ENCODE peak calls at places on chromosomes 2 and 18, in six cellular contexts. One of them, this sample, is unnamed.

GRCh38 chr2:240720686-240721595 is 29.3 kb downstream of the AQP12A start:
- DNase-seq in right lobe of liver: no peak
- DNase-seq in IMR-90: no peak
- DNase-seq in K562: no peak
- DNase-seq in spleen: no peak
- DNase-seq in breast epithelium: no peak
- DNase-seq in this sample: no peak

GRCh38 chr18:41873730-41874129 is 81.3 kb upstream of the PIK3C3 start:
- DNase-seq in spleen: no peak
- DNase-seq in IMR-90: no peak
- DNase-seq in right lobe of liver: no peak
- DNase-seq in K562: no peak
- DNase-seq in breast epithelium: no peak
- DNase-seq in this sample: no peak

GRCh38 chr2:170291474-170291873 is 113.5 kb downstream of the MYO3B start:
- DNase-seq in breast epithelium: no peak
- DNase-seq in IMR-90: no peak
- DNase-seq in right lobe of liver: no peak
- DNase-seq in spleen: no peak
- DNase-seq in K562: no peak
- DNase-seq in this sample: no peak

GRCh38 chr18:54690198-54690597 is 99.2 kb downstream of the DYNAP start:
- DNase-seq in right lobe of liver: no peak
- DNase-seq in K562: no peak
- DNase-seq in breast epithelium: no peak
- DNase-seq in IMR-90: peak; percentile 73
- DNase-seq in spleen: no peak
- DNase-seq in this sample: no peak

GRCh38 chr2:7237476-7237875 is 320.3 kb downstream of the RNF144A start:
- DNase-seq in IMR-90: no peak
- DNase-seq in breast epithelium: no peak
- DNase-seq in K562: no peak
- DNase-seq in right lobe of liver: no peak
- DNase-seq in spleen: no peak
- DNase-seq in this sample: no peak

GRCh38 chr2:130749078-130749477 is 6.3 kb upstream of the AMER3 start:
- DNase-seq in IMR-90: no peak
- DNase-seq in K562: no peak
- DNase-seq in breast epithelium: no peak
- DNase-seq in right lobe of liver: no peak
- DNase-seq in spleen: peak; percentile 54
- DNase-seq in this sample: no peak

GRCh38 chr2:238910751-238911351 is 63.0 kb downstream of the TWIST2 start:
- DNase-seq in IMR-90: no peak
- DNase-seq in right lobe of liver: no peak
- DNase-seq in K562: no peak
- DNase-seq in breast epithelium: no peak
- DNase-seq in spleen: no peak
- DNase-seq in this sample: peak; percentile 54

GRCh38 chr2:70442301-70443077 is 111.1 kb downstream of the TGFA start:
- DNase-seq in IMR-90: no peak
- DNase-seq in K562: no peak
- DNase-seq in right lobe of liver: no peak
- DNase-seq in spleen: no peak
- DNase-seq in breast epithelium: no peak
- DNase-seq in this sample: no peak

GRCh38 chr2:60567092-60567491 is 13.6 kb upstream of the BCL11A start:
- DNase-seq in breast epithelium: no peak
- DNase-seq in spleen: no peak
- DNase-seq in right lobe of liver: no peak
- DNase-seq in K562: no peak
- DNase-seq in IMR-90: no peak
- DNase-seq in this sample: no peak

GRCh38 chr18:48663931-48664847 is 125.4 kb downstream of the CTIF start:
- DNase-seq in breast epithelium: peak; percentile 73
- DNase-seq in spleen: peak; percentile 90
- DNase-seq in IMR-90: peak; percentile 36
- DNase-seq in right lobe of liver: peak; percentile 81
- DNase-seq in K562: peak; percentile 72
- DNase-seq in this sample: no peak

GRCh38 chr2:95050385-95051300 is 25.1 kb downstream of the MAL start:
- DNase-seq in IMR-90: no peak
- DNase-seq in spleen: peak; percentile 42
- DNase-seq in breast epithelium: no peak
- DNase-seq in K562: no peak
- DNase-seq in right lobe of liver: no peak
- DNase-seq in this sample: no peak

GRCh38 chr2:3319745-3320566 is 57.7 kb downstream of the EIPR1 start:
- DNase-seq in breast epithelium: no peak
- DNase-seq in spleen: peak; percentile 71
- DNase-seq in K562: no peak
- DNase-seq in IMR-90: no peak
- DNase-seq in right lobe of liver: no peak
- DNase-seq in this sample: no peak

GRCh38 chr18:23069481-23069880 is 65.8 kb upstream of the CABLES1 start:
- DNase-seq in spleen: no peak
- DNase-seq in right lobe of liver: no peak
- DNase-seq in IMR-90: no peak
- DNase-seq in K562: no peak
- DNase-seq in breast epithelium: no peak
- DNase-seq in this sample: no peak

GRCh38 chr18:22088029-22088428 is 81.4 kb upstream of the GATA6 start:
- DNase-seq in K562: no peak
- DNase-seq in spleen: no peak
- DNase-seq in breast epithelium: no peak
- DNase-seq in IMR-90: no peak
- DNase-seq in right lobe of liver: peak; percentile 84
- DNase-seq in this sample: no peak

GRCh38 chr2:55113976-55114564 is 63.8 kb upstream of the RTN4 start:
- DNase-seq in IMR-90: no peak
- DNase-seq in K562: no peak
- DNase-seq in spleen: no peak
- DNase-seq in breast epithelium: no peak
- DNase-seq in right lobe of liver: no peak
- DNase-seq in this sample: no peak

GRCh38 chr18:51137891-51138290 is 59.6 kb downstream of the MEX3C start:
- DNase-seq in K562: no peak
- DNase-seq in IMR-90: no peak
- DNase-seq in right lobe of liver: no peak
- DNase-seq in spleen: no peak
- DNase-seq in breast epithelium: no peak
- DNase-seq in this sample: no peak

GRCh38 chr2:220856486-220856885 is 715.6 kb downstream of the EPHA4 start:
- DNase-seq in IMR-90: no peak
- DNase-seq in spleen: no peak
- DNase-seq in breast epithelium: no peak
- DNase-seq in K562: no peak
- DNase-seq in right lobe of liver: no peak
- DNase-seq in this sample: no peak

GRCh38 chr2:200242553-200242952 is 63.9 kb upstream of the SPATS2L start:
- DNase-seq in breast epithelium: no peak
- DNase-seq in IMR-90: no peak
- DNase-seq in right lobe of liver: no peak
- DNase-seq in spleen: no peak
- DNase-seq in K562: no peak
- DNase-seq in this sample: no peak

GRCh38 chr2:132760971-132761370 is 91.0 kb upstream of the LYPD1 start:
- DNase-seq in spleen: no peak
- DNase-seq in right lobe of liver: no peak
- DNase-seq in breast epithelium: no peak
- DNase-seq in K562: no peak
- DNase-seq in IMR-90: no peak
- DNase-seq in this sample: no peak

GRCh38 chr2:172995323-172996244 is 80.1 kb upstream of the MAP3K20 start:
- DNase-seq in IMR-90: peak; percentile 91
- DNase-seq in breast epithelium: no peak
- DNase-seq in K562: no peak
- DNase-seq in right lobe of liver: no peak
- DNase-seq in spleen: no peak
- DNase-seq in this sample: no peak

GRCh38 chr2:183519371-183520056 is 395.3 kb downstream of the NUP35 start:
- DNase-seq in IMR-90: no peak
- DNase-seq in breast epithelium: no peak
- DNase-seq in right lobe of liver: no peak
- DNase-seq in K562: no peak
- DNase-seq in spleen: no peak
- DNase-seq in this sample: no peak

GRCh38 chr2:1070601-1071000 is 120.0 kb downstream of the SNTG2 start:
- DNase-seq in IMR-90: no peak
- DNase-seq in spleen: no peak
- DNase-seq in right lobe of liver: no peak
- DNase-seq in K562: no peak
- DNase-seq in breast epithelium: no peak
- DNase-seq in this sample: no peak

GRCh38 chr2:58435246-58435645 is 194.1 kb upstream of the FANCL start:
- DNase-seq in spleen: no peak
- DNase-seq in right lobe of liver: no peak
- DNase-seq in IMR-90: no peak
- DNase-seq in K562: no peak
- DNase-seq in breast epithelium: no peak
- DNase-seq in this sample: no peak

GRCh38 chr2:208867374-208867773 is 460.8 kb downstream of the PTH2R start:
- DNase-seq in right lobe of liver: no peak
- DNase-seq in breast epithelium: no peak
- DNase-seq in spleen: no peak
- DNase-seq in IMR-90: no peak
- DNase-seq in K562: no peak
- DNase-seq in this sample: no peak

GRCh38 chr18:28916436-28916835 is 739.5 kb upstream of the CDH2 start:
- DNase-seq in spleen: no peak
- DNase-seq in K562: no peak
- DNase-seq in IMR-90: no peak
- DNase-seq in breast epithelium: no peak
- DNase-seq in right lobe of liver: no peak
- DNase-seq in this sample: no peak
- TF ChIP-seq POLR2A in spleen: no peak
- TF ChIP-seq POLR2A in K562: no peak
- TF ChIP-seq POLR2A in IMR-90: no peak
- TF ChIP-seq POLR2A in breast epithelium: no peak
- TF ChIP-seq POLR2A in right lobe of liver: no peak
- TF ChIP-seq POLR2A in this sample: no peak

DNA sequence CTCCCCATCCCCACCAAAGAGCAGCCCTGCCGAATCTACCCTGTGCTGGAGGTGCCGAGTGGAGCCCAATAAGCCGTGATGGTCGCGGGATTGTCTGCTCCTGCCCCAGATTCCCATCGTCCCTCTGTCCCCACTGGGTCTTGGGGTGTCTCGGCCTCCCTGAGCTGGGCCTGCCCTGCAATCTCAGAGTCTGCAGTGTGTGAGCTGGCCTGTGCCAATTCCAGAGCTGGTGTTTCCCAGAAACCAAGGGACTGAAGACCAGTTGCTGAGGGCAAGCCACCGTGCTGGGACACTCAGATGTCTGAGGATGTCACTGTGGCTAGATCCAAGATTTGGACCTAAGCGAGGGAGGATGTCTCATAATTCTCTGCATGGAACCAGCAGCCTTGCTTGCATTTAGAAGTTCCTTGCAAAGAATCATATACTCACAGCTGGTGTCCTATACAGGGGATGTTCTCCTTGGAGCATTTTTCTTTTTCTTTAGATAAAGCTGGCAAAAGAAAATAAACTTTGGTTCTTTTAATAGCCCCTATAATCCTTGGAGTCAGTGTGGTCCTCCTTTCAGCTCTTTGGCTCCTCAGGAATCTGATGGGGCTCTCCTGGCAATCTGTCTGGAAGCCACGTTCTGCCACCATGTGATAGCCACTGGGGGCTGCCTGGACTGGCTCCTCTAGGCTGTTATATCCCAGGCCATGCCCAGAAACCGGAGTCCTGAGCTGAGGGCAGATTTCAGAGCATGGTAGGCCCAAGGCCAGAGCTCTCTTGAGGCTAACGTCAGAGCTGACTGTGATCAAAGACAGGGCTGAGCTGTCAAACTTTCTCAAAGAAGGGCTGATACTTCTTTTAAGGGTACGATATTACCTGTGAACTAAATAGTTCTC is 140.1 kb upstream of the HAAO start:
- DNase-seq in K562: no peak
- DNase-seq in IMR-90: peak; percentile 28
- DNase-seq in spleen: no peak
- DNase-seq in right lobe of liver: no peak
- DNase-seq in breast epithelium: no peak
- DNase-seq in this sample: no peak
- H3K4me1 ChIP-seq in K562: peaks cover 68% of the 10 kb centered on the region
- H3K4me1 ChIP-seq in IMR-90: peaks cover 37% of the 10 kb centered on the region
- H3K4me1 ChIP-seq in spleen: peaks cover 75% of the 10 kb centered on the region
- H3K4me1 ChIP-seq in right lobe of liver: peaks cover under 1% of the 10 kb centered on the region
- H3K4me1 ChIP-seq in breast epithelium: peaks cover 39% of the 10 kb centered on the region
- H3K4me1 ChIP-seq in this sample: peaks cover 97% of the 10 kb centered on the region

GRCh38 chr18:5998907-5999306 is 103.6 kb upstream of the TMEM200C start:
- DNase-seq in K562: no peak
- DNase-seq in right lobe of liver: no peak
- DNase-seq in IMR-90: no peak
- DNase-seq in spleen: no peak
- DNase-seq in breast epithelium: no peak
- DNase-seq in this sample: no peak

GRCh38 chr18:6001867-6002266 is 106.5 kb upstream of the TMEM200C start:
- DNase-seq in IMR-90: peak; percentile 62
- DNase-seq in right lobe of liver: no peak
- DNase-seq in K562: no peak
- DNase-seq in breast epithelium: no peak
- DNase-seq in spleen: no peak
- DNase-seq in this sample: no peak

GRCh38 chr18:5997361-5997760 is 102.0 kb upstream of the TMEM200C start:
- DNase-seq in right lobe of liver: no peak
- DNase-seq in IMR-90: no peak
- DNase-seq in spleen: no peak
- DNase-seq in breast epithelium: no peak
- DNase-seq in K562: no peak
- DNase-seq in this sample: no peak

GRCh38 chr18:5995626-5996025 is 100.3 kb upstream of the TMEM200C start:
- DNase-seq in K562: no peak
- DNase-seq in spleen: no peak
- DNase-seq in breast epithelium: no peak
- DNase-seq in IMR-90: no peak
- DNase-seq in right lobe of liver: no peak
- DNase-seq in this sample: no peak

GRCh38 chr18:5998166-5998881 is 103.0 kb upstream of the TMEM200C start:
- DNase-seq in IMR-90: no peak
- DNase-seq in spleen: no peak
- DNase-seq in breast epithelium: no peak
- DNase-seq in K562: no peak
- DNase-seq in right lobe of liver: peak; percentile 82
- DNase-seq in this sample: no peak
- H3K27me3 ChIP-seq in IMR-90: no peaks in the 10 kb centered on the region
- H3K27me3 ChIP-seq in spleen: no peaks in the 10 kb centered on the region
- H3K27me3 ChIP-seq in breast epithelium: no peaks in the 10 kb centered on the region
- H3K27me3 ChIP-seq in K562: no peaks in the 10 kb centered on the region
- H3K27me3 ChIP-seq in right lobe of liver: no peaks in the 10 kb centered on the region
- H3K27me3 ChIP-seq in this sample: no peaks in the 10 kb centered on the region

DNA sequence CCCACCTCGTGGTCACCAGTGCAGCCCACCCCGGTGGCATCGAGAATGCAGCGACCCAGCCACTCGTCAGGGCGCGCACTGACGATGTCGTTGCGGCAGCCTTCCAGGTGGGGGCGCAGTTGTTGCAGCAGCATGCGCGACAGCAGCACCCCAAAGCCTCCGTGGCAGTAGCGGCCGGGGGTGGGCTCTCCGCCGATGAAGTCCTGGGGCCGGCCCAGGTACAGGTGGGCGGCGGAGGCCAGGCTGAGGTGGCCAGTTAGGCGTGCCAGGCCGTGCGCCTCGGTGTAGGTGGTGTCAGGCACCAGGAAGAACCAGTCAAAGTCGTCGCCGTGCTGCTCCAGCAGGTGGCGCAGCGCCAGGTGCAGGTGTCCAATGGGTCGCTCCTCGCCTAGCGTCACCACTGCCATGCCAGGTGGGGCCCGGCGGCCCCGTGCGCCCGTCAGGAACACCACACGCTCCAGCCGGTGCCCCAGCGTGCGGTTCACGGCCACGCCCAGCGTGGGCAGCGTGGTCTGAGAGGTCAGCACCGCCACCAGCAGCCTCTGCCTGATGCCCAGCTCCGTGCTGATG is 1.9 kb downstream of the CHPF start:
- DNase-seq in breast epithelium: peak; percentile 88
- DNase-seq in spleen: peak; percentile 95
- DNase-seq in IMR-90: peak; percentile 56
- DNase-seq in K562: peak; percentile 64
- DNase-seq in right lobe of liver: peak; percentile 88
- DNase-seq in this sample: peak; percentile 83
- TF ChIP-seq POLR2A in breast epithelium: no peak
- TF ChIP-seq POLR2A in spleen: no peak
- TF ChIP-seq POLR2A in IMR-90: no peak
- TF ChIP-seq POLR2A in K562: no peak
- TF ChIP-seq POLR2A in right lobe of liver: no peak
- TF ChIP-seq POLR2A in this sample: no peak